ENCODE peak calls at places on chromosomes 7 and 10, in nine cellular contexts. K, H, G, L, Y, D, E, U and I are unnamed samples.

GRCh38 chr7:93232673-93233018 is 480 bp downstream of the VPS50 start:
- DNase-seq in K (no peak), H (no peak), G (peak), L (no peak), Y (no peak), D (no peak), E (no peak), U (no peak), I (peak)

GRCh38 chr7:157517782-157518513 is 181.1 kb downstream of the DNAJB6 start:
- DNase-seq in K (no peak), H (no peak), G (no peak), L (no peak), Y (peak), D (no peak), E (no peak), U (no peak), I (no peak)

GRCh38 chr10:14396441-14397048 is 65.8 kb upstream of the FRMD4A start:
- DNase-seq in K (peak), H (no peak), G (peak), L (no peak), Y (no peak), D (peak), E (no peak), U (no peak), I (peak)

GRCh38 chr7:91310829-91311460 is 46.7 kb downstream of the FZD1 start:
- DNase-seq in K (no peak), H (peak), G (peak), L (peak), Y (peak), D (peak), E (no peak), U (no peak), I (peak)

GRCh38 chr7:91988213-91988612 is 47.6 kb downstream of the AKAP9 start:
- DNase-seq in K (no peak), H (no peak), G (no peak), L (no peak), Y (no peak), D (no peak), E (no peak), U (no peak), I (no peak)

GRCh38 chr10:65355141-65355680 is 1570.6 kb upstream of the LRRTM3 start:
- DNase-seq in K (no peak), H (no peak), G (no peak), L (no peak), Y (no peak), D (no peak), E (no peak), U (no peak), I (no peak)

GRCh38 chr10:62437696-62438095 is 63.5 kb downstream of the ZNF365 start:
- DNase-seq in K (no peak), H (peak), G (peak), L (peak), Y (peak), D (peak), E (peak), U (no peak), I (peak)

GRCh38 chr7:101597941-101598340 is 31.2 kb downstream of the MYL10 start:
- DNase-seq in K (no peak), H (no peak), G (peak), L (no peak), Y (peak), D (no peak), E (no peak), U (no peak), I (no peak)

GRCh38 chr10:64175271-64175962 is 654.2 kb downstream of the REEP3 start:
- DNase-seq in K (no peak), H (no peak), G (no peak), L (no peak), Y (no peak), D (no peak), E (no peak), U (no peak), I (no peak)

GRCh38 chr7:143490719-143491306 is 13.1 kb downstream of the TAS2R41 start:
- DNase-seq in K (no peak), H (no peak), G (no peak), L (peak), Y (no peak), D (peak), E (no peak), U (no peak), I (peak)

GRCh38 chr10:122140941-122141623 is 130.0 kb upstream of the BTBD16 start:
- DNase-seq in K (peak), H (peak), G (peak), L (peak), Y (peak), D (peak), E (no peak), U (no peak), I (peak)

GRCh38 chr10:102418612-102419560 is at the start of gene PSD:
- DNase-seq in K (no peak), H (no peak), G (no peak), L (no peak), Y (peak), D (no peak), E (no peak), U (no peak), I (no peak)

GRCh38 chr7:145698526-145699262 is 417.9 kb upstream of the CNTNAP2 start:
- DNase-seq in K (peak), H (peak), G (no peak), L (no peak), Y (peak), D (peak), E (no peak), U (no peak), I (no peak)

GRCh38 chr10:62691331-62691730 is 113.2 kb upstream of the ADO start:
- DNase-seq in K (no peak), H (no peak), G (no peak), L (no peak), Y (no peak), D (no peak), E (no peak), U (no peak), I (no peak)

GRCh38 chr7:134611611-134612151 is 35.0 kb upstream of the BPGM start:
- DNase-seq in K (no peak), H (no peak), G (no peak), L (no peak), Y (no peak), D (no peak), E (no peak), U (no peak), I (no peak)

GRCh38 chr10:75293456-75293840 is 57.7 kb upstream of the COMTD1 start:
- DNase-seq in K (no peak), H (peak), G (no peak), L (peak), Y (no peak), D (no peak), E (no peak), U (no peak), I (no peak)

GRCh38 chr7:99631311-99632109 is 14.8 kb downstream of the ZSCAN25 start:
- DNase-seq in K (peak), H (peak), G (peak), L (peak), Y (peak), D (peak), E (no peak), U (peak), I (peak)

GRCh38 chr10:133325392-133325760 is 11.3 kb downstream of the CALY start:
- DNase-seq in K (no peak), H (no peak), G (no peak), L (no peak), Y (peak), D (no peak), E (no peak), U (no peak), I (peak)

GRCh38 chr10:82429302-82429701 is 554.3 kb downstream of the NRG3 start:
- DNase-seq in K (no peak), H (no peak), G (no peak), L (no peak), Y (no peak), D (no peak), E (no peak), U (no peak), I (no peak)

GRCh38 chr7:31495653-31496052 is 18.2 kb upstream of the ITPRID1 start:
- DNase-seq in K (no peak), H (no peak), G (no peak), L (no peak), Y (no peak), D (no peak), E (no peak), U (no peak), I (no peak)

GRCh38 chr7:105354383-105354782 is 34.3 kb downstream of the SRPK2 start:
- DNase-seq in K (no peak), H (no peak), G (peak), L (no peak), Y (no peak), D (peak), E (no peak), U (no peak), I (peak)

GRCh38 chr7:105352018-105352612 is 36.6 kb downstream of the SRPK2 start:
- DNase-seq in K (peak), H (peak), G (peak), L (peak), Y (peak), D (peak), E (no peak), U (no peak), I (peak)

GRCh38 chr7:105353752-105354328 is 34.9 kb downstream of the SRPK2 start:
- DNase-seq in K (no peak), H (no peak), G (no peak), L (peak), Y (peak), D (no peak), E (no peak), U (no peak), I (peak)

GRCh38 chr7:105352922-105353668 is 35.6 kb downstream of the SRPK2 start:
- DNase-seq in K (no peak), H (peak), G (no peak), L (no peak), Y (no peak), D (no peak), E (no peak), U (no peak), I (peak)

GRCh38 chr7:105355701-105356100 is 33.0 kb downstream of the SRPK2 start:
- DNase-seq in K (no peak), H (no peak), G (no peak), L (no peak), Y (no peak), D (no peak), E (no peak), U (no peak), I (no peak)
- H3K27ac ChIP-seq in K (no peak), H (no peak), G (no peak), L (no peak), Y (no peak), D (no peak), E (no peak), U (no peak), I (no peak)

GRCh38 chr10:36263871-36264270 is 621.8 kb upstream of the FZD8 start:
- DNase-seq in K (no peak), H (no peak), G (peak), L (no peak), Y (no peak), D (peak), E (no peak), U (no peak), I (no peak)

GRCh38 chr10:36271631-36272340 is 629.7 kb upstream of the FZD8 start:
- DNase-seq in K (no peak), H (no peak), G (peak), L (no peak), Y (no peak), D (peak), E (no peak), U (no peak), I (no peak)

GRCh38 chr10:36266923-36267322 is 624.8 kb upstream of the FZD8 start:
- DNase-seq in K (no peak), H (no peak), G (peak), L (no peak), Y (no peak), D (peak), E (no peak), U (no peak), I (no peak)

GRCh38 chr10:36269222-36269621 is 627.1 kb upstream of the FZD8 start:
- DNase-seq in K (no peak), H (no peak), G (peak), L (no peak), Y (no peak), D (no peak), E (no peak), U (no peak), I (no peak)
- H2AFZ ChIP-seq in K (no peak), H (peak), G (peak), L (no peak), Y (peak), D (peak), E (no peak), U (peak), I (no peak)

GRCh38 chr7:149729983-149730801 is 43.2 kb downstream of the ZNF467 start:
- DNase-seq in K (no peak), H (no peak), G (no peak), L (no peak), Y (no peak), D (no peak), E (no peak), U (no peak), I (no peak)
- H3K27ac ChIP-seq in K (no peak), H (no peak), G (no peak), L (no peak), Y (no peak), D (no peak), E (no peak), U (no peak), I (no peak)

GRCh38 chr7:507623-508305 is 11.9 kb downstream of the PDGFA start:
- DNase-seq in K (no peak), H (no peak), G (no peak), L (no peak), Y (no peak), D (no peak), E (no peak), U (no peak), I (no peak)
- H2AFZ ChIP-seq in K (no peak), H (no peak), G (no peak), L (no peak), Y (no peak), D (no peak), E (no peak), U (no peak), I (no peak)

GRCh38 chr10:119423911-119424590 is 118.5 kb downstream of the RGS10 start:
- DNase-seq in K (no peak), H (no peak), G (no peak), L (no peak), Y (peak), D (no peak), E (no peak), U (no peak), I (no peak)

GRCh38 chr10:119422685-119423509 is 119.6 kb downstream of the RGS10 start:
- DNase-seq in K (no peak), H (no peak), G (no peak), L (no peak), Y (peak), D (no peak), E (no peak), U (no peak), I (no peak)

GRCh38 chr10:119420950-119421875 is 121.3 kb downstream of the RGS10 start:
- DNase-seq in K (no peak), H (no peak), G (no peak), L (no peak), Y (peak), D (no peak), E (no peak), U (no peak), I (no peak)

GRCh38 chr10:119423510-119423874 is 119.0 kb downstream of the RGS10 start:
- DNase-seq in K (no peak), H (no peak), G (no peak), L (no peak), Y (peak), D (no peak), E (no peak), U (no peak), I (no peak)

DNA sequence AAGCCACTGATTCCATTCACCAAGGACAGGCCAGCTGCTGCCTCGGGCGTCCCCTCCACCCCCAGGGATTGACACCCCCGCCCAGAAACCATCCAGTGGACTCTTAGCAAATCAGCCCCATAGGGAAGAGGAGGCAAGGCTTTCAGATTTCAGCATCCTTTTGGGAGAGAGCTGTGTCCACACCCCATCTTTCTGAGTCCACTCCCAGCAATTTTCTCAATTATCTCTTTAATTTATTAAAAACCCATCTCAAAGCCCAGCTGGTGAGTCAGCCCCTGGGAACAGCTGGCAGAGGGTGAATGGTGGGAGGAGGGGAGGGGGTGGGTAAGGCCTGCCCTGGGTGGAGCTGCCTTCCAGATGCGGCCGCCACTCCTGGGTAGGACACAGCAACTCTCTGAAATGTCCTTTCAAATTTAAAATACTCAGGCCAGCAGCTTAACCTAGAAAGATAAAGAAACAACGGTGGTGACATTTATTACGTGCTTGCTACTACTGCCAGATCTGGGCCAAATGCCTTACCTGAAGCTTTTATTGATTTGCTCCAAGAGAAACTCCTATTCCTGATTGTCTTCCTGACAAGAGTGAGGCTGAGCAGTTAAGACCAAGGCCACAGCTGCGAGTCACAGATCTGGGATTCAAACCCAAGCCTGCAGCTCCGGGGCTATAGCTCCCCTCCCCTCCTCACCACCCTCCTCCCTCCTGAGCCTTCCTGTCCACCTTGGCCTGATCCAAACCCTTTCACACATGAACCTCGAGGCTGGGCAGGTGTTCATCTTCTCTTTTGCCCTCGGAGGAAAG is 120.4 kb downstream of the RGS10 start:
- DNase-seq in K (no peak), H (peak), G (no peak), L (peak), Y (peak), D (no peak), E (no peak), U (no peak), I (peak)
- H3K27ac ChIP-seq in K (no peak), H (peak), G (no peak), L (peak), Y (no peak), D (no peak), E (no peak), U (no peak), I (no peak)

GRCh38 chr7:28617308-28617707 is 205.0 kb downstream of the CREB5 start:
- DNase-seq in K (no peak), H (no peak), G (no peak), L (no peak), Y (no peak), D (no peak), E (no peak), U (no peak), I (no peak)
- H2AFZ ChIP-seq in K (no peak), H (no peak), G (no peak), L (no peak), Y (no peak), D (no peak), E (no peak), U (no peak), I (no peak)

DNA sequence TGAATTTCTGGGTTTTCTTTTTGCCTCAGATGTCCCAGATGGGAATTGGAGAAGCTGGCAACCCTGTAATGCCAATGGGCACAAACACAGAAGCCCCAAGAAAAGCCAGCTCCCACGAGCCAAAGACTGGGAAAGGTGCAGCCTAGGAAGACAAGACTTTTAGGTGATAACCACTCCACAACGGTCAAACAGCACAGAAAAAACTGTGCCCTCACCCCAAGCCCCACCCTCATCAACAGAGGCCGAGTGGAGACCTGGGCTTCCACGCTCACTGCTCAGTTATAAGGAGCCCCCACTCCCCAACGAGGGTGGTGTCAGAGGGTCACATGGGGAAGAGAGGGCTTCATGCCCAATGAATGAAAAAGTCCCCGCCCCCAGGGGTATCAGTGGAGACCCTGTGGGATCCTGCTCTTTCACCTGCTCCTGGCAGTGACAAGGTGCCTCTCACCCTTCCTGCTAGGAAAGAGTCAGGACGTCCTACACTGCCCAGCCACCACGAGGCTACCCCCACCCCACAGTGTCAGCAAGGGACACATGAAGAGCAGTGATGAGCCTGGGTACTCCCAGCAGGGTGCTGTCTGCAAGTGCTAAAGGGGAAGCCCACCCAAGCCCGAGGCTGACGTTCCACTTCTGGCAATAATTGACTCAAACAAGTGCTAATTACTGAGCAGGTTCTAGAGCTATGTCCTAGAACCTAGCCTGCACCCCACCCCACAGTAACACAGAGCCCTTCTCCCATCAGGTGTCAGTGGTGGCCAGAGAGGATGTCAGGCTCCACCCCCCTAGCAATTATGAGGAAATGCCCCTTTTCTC is 8.3 kb downstream of the TMEM273 start:
- DNase-seq in K (no peak), H (no peak), G (no peak), L (no peak), Y (no peak), D (no peak), E (no peak), U (no peak), I (no peak)
- H3K27ac ChIP-seq in K (no peak), H (no peak), G (no peak), L (no peak), Y (no peak), D (no peak), E (no peak), U (no peak), I (no peak)

DNA sequence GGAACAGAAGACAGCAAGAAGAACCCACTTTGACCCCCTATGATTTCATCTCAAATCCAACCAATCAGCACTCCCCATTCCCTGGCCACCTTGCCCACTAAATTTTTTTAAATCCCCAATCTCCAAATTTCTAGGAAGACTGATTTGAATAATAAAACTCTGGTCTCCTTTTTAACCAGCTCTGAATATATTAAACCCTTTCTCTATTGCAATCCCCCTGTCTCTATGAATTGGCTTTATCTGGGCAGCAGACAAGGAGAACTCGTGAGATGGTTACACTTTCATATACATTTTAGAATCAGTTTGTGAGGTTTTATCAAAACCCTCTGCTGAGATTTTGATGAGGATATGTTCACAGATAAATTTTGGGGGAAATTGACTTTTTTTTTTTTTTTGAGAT is 90.3 kb upstream of the TRIM24 start:
- DNase-seq in K (no peak), H (no peak), G (no peak), L (no peak), Y (no peak), D (no peak), E (no peak), U (no peak), I (no peak)
- H2AFZ ChIP-seq in K (no peak), H (no peak), G (no peak), L (no peak), Y (no peak), D (no peak), E (no peak), U (no peak), I (no peak)